ENCODE peak calls at places on chromosomes 2 and 18, in nine cellular contexts. L is AG10803; T is activated CD4-positive, alpha-beta T cell treated with anti-CD3 and anti-CD28 coated beads for 36 hours; E is AML-193; K is foreskin fibroblast; H is GM03348; W is H4; S is aorta; F is dermis blood vessel endothelial cell. B is an unnamed sample.

GRCh38 chr2:47336259-47337238 is 66.4 kb upstream of the MSH2 start:
- DNase-seq in K (no peak), F (no peak), T (no peak), S (no peak), L (no peak), E (peak), W (no peak), H (no peak), B (no peak)

GRCh38 chr18:76958692-76959341 is 136.5 kb downstream of the ZNF236 start:
- DNase-seq in T (no peak), W (no peak), F (peak), E (no peak), H (no peak), L (no peak), K (no peak), S (peak), B (no peak)

GRCh38 chr18:79905389-79905911 is 46.0 kb downstream of the SLC66A2 start:
- DNase-seq in T (no peak), S (no peak), L (peak), E (no peak), F (no peak), K (no peak), W (no peak), H (no peak), B (peak)

GRCh38 chr2:47334356-47335136 is 68.4 kb upstream of the MSH2 start:
- DNase-seq in L (no peak), W (no peak), T (no peak), S (no peak), H (no peak), E (no peak), K (no peak), F (peak), B (peak)

GRCh38 chr2:232913903-232914302 is 43.8 kb downstream of the SNORC start:
- DNase-seq in K (no peak), H (no peak), W (no peak), S (no peak), T (no peak), E (no peak), F (no peak), L (no peak), B (no peak)

GRCh38 chr2:161982548-161982947 is 91.5 kb downstream of the DPP4 start:
- DNase-seq in E (no peak), S (no peak), W (no peak), F (no peak), K (no peak), L (no peak), T (no peak), H (no peak), B (no peak)

GRCh38 chr2:109473006-109473380 is 140.8 kb downstream of the SEPTIN10 start:
- DNase-seq in W (no peak), K (no peak), H (no peak), L (no peak), T (no peak), F (no peak), S (peak), E (no peak), B (no peak)

GRCh38 chr2:177593448-177593847 is 200.9 kb downstream of the AGPS start:
- DNase-seq in S (no peak), F (no peak), W (no peak), K (no peak), T (no peak), L (no peak), E (no peak), H (no peak), B (no peak)

GRCh38 chr2:241112592-241112991 is 10.5 kb upstream of the MTERF4 start:
- DNase-seq in H (no peak), S (peak), F (no peak), W (no peak), K (no peak), T (peak), E (no peak), L (no peak), B (no peak)

GRCh38 chr2:217801711-217802110 is 201.1 kb downstream of the TNS1 start:
- DNase-seq in T (no peak), S (no peak), L (no peak), H (no peak), K (no peak), F (no peak), W (no peak), E (no peak), B (no peak)

GRCh38 chr2:164661349-164661748 is 40.1 kb upstream of the GRB14 start:
- DNase-seq in W (no peak), S (no peak), L (peak), K (no peak), H (no peak), T (no peak), F (no peak), E (no peak), B (no peak)

GRCh38 chr18:23340661-23341060 is 112.4 kb upstream of the RIOK3 start:
- DNase-seq in W (no peak), T (no peak), L (peak), F (no peak), E (no peak), H (no peak), K (peak), S (no peak), B (no peak)

GRCh38 chr18:49548266-49548665 is 13.6 kb upstream of the LIPG start:
- DNase-seq in K (no peak), H (no peak), W (peak), E (no peak), T (no peak), F (no peak), L (peak), S (no peak), B (no peak)

GRCh38 chr2:85844486-85844885 is 44.3 kb downstream of the ST3GAL5 start:
- DNase-seq in T (no peak), W (no peak), F (no peak), S (no peak), K (peak), E (no peak), L (no peak), H (no peak), B (no peak)

GRCh38 chr2:131031875-131032274 is 61.4 kb downstream of the FAM168B start:
- DNase-seq in F (no peak), S (no peak), H (no peak), L (no peak), W (no peak), E (no peak), K (no peak), T (no peak), B (no peak)

GRCh38 chr2:23249348-23249747 is 135.6 kb upstream of the KLHL29 start:
- DNase-seq in K (no peak), W (no peak), S (peak), F (no peak), L (peak), H (peak), E (no peak), T (no peak), B (no peak)

GRCh38 chr2:53802617-53803115 is 15.8 kb downstream of the ERLEC1 start:
- DNase-seq in E (no peak), L (no peak), K (no peak), F (peak), T (no peak), H (no peak), S (no peak), W (no peak), B (no peak)

GRCh38 chr2:236600892-236601291 is 31.3 kb downstream of the ACKR3 start:
- DNase-seq in S (peak), W (no peak), T (no peak), H (no peak), L (no peak), E (no peak), F (no peak), K (no peak), B (no peak)

GRCh38 chr18:61894751-61895524 is 2.1 kb upstream of the RNF152 start:
- DNase-seq in S (peak), F (no peak), H (no peak), W (no peak), E (no peak), T (no peak), L (no peak), K (no peak), B (no peak)

GRCh38 chr2:146143971-146144370 is 1624.1 kb upstream of the ZEB2 start:
- DNase-seq in F (no peak), W (no peak), K (peak), H (no peak), S (no peak), L (no peak), T (no peak), E (peak), B (no peak)

GRCh38 chr2:183495589-183496267 is 371.5 kb downstream of the NUP35 start:
- DNase-seq in F (no peak), S (no peak), L (no peak), W (no peak), E (no peak), T (no peak), K (no peak), H (no peak), B (no peak)

GRCh38 chr2:137838255-137839092 is 125.8 kb upstream of the HNMT start:
- DNase-seq in L (peak), T (no peak), S (no peak), E (peak), K (peak), W (peak), H (peak), F (peak), B (no peak)

GRCh38 chr2:207513577-207514257 is 16.0 kb upstream of the CREB1 start:
- DNase-seq in H (peak), T (no peak), L (peak), S (no peak), F (peak), W (peak), K (peak), E (peak), B (no peak)

GRCh38 chr2:238513346-238513745 is 86.6 kb downstream of the ASB1 start:
- DNase-seq in H (peak), T (peak), W (peak), S (peak), F (peak), E (peak), L (peak), K (peak), B (peak)

GRCh38 chr2:60602828-60603532 is 49.5 kb upstream of the BCL11A start:
- DNase-seq in H (no peak), F (no peak), S (no peak), T (no peak), L (no peak), K (no peak), E (no peak), W (no peak), B (no peak)

GRCh38 chr2:23531881-23532280 is 146.9 kb downstream of the KLHL29 start:
- DNase-seq in S (no peak), L (no peak), T (no peak), F (no peak), W (no peak), E (no peak), K (no peak), H (no peak), B (no peak)

GRCh38 chr2:236286866-236287545 is 22.8 kb upstream of the ASB18 start:
- DNase-seq in K (no peak), T (no peak), H (no peak), W (peak), E (no peak), S (no peak), L (peak), F (peak), B (no peak)

GRCh38 chr2:207750315-207750714 is 19.4 kb downstream of the FZD5 start:
- DNase-seq in K (no peak), S (no peak), E (no peak), L (no peak), T (no peak), F (no peak), H (no peak), W (no peak), B (no peak)

GRCh38 chr2:188078544-188078943 is 213.1 kb upstream of the GULP1 start:
- DNase-seq in W (no peak), L (no peak), E (no peak), T (no peak), F (no peak), S (no peak), K (no peak), H (no peak), B (no peak)

GRCh38 chr2:225274751-225275150 is 124.8 kb upstream of the NYAP2 start:
- DNase-seq in L (peak), K (no peak), E (no peak), W (peak), H (no peak), T (no peak), F (no peak), S (no peak), B (no peak)

GRCh38 chr18:40326987-40327386 is 1628.0 kb upstream of the PIK3C3 start:
- DNase-seq in L (no peak), T (no peak), E (no peak), W (no peak), K (no peak), S (no peak), H (no peak), F (no peak), B (no peak)

GRCh38 chr2:183348492-183348891 is 224.2 kb downstream of the NUP35 start:
- DNase-seq in K (no peak), S (no peak), W (no peak), L (no peak), T (no peak), H (no peak), F (no peak), E (no peak), B (no peak)

GRCh38 chr18:5466256-5466655 is 77.5 kb downstream of the EPB41L3 start:
- DNase-seq in T (no peak), S (no peak), F (peak), E (peak), K (no peak), L (peak), W (peak), H (no peak), B (no peak)

GRCh38 chr2:19736191-19736831 is 165.5 kb downstream of the TTC32 start:
- DNase-seq in W (no peak), H (no peak), F (no peak), L (no peak), K (peak), E (no peak), T (no peak), S (no peak), B (no peak)

GRCh38 chr2:235106874-235107639 is 155.2 kb downstream of the SH3BP4 start:
- DNase-seq in T (peak), K (peak), F (peak), W (peak), E (no peak), S (no peak), H (peak), L (peak), B (peak)

GRCh38 chr2:218086493-218086892 is 17.4 kb downstream of the RUFY4 start:
- DNase-seq in F (no peak), K (no peak), W (no peak), L (no peak), S (no peak), T (no peak), E (no peak), H (no peak), B (no peak)

GRCh38 chr2:241905716-241906376 is 36.3 kb downstream of the RTP5 start:
- DNase-seq in K (no peak), E (no peak), H (no peak), L (no peak), T (no peak), W (no peak), S (peak), F (no peak), B (no peak)

GRCh38 chr2:150478206-150478974 is 9.1 kb downstream of the RND3 start:
- DNase-seq in S (no peak), E (no peak), T (no peak), H (no peak), W (no peak), F (peak), L (peak), K (no peak), B (no peak)